ENCODE peak calls at places on chromosomes 2 and 18, in five cellular contexts. P, F, H, K and Z are unnamed samples.

GRCh38 chr18:25898965-25899364 is 191.4 kb downstream of the SS18 start:
- DNase-seq in P (no peak), F (no peak), H (no peak), K (no peak), Z (no peak)

GRCh38 chr2:42736598-42737322 is 27.2 kb downstream of the OXER1 start:
- DNase-seq in P (no peak), F (no peak), H (no peak), K (no peak), Z (no peak)

GRCh38 chr18:69674292-69674877 is 273.3 kb downstream of the CD226 start:
- DNase-seq in P (no peak), F (no peak), H (no peak), K (no peak), Z (no peak)

GRCh38 chr18:76553715-76554603 is 58.9 kb upstream of the ZNF516 start:
- DNase-seq in P (no peak), F (no peak), H (peak), K (no peak), Z (no peak)

GRCh38 chr18:68103561-68103960 is 587.0 kb upstream of the DSEL start:
- DNase-seq in P (no peak), F (no peak), H (no peak), K (no peak), Z (no peak)

GRCh38 chr2:189153608-189154007 is 26.0 kb downstream of the COL5A2 start:
- DNase-seq in P (no peak), F (no peak), H (no peak), K (peak), Z (peak)

GRCh38 chr2:195337597-195337996 is 319.4 kb upstream of the SLC39A10 start:
- DNase-seq in P (no peak), F (no peak), H (no peak), K (peak), Z (no peak)

GRCh38 chr18:31631526-31631925 is 39.8 kb downstream of the TTR start:
- DNase-seq in P (no peak), F (no peak), H (no peak), K (no peak), Z (no peak)

GRCh38 chr2:210172219-210172575 is 988 bp upstream of the KANSL1L start:
- DNase-seq in P (no peak), F (no peak), H (no peak), K (no peak), Z (no peak)
- H3K27ac ChIP-seq in P (peak), F (peak), H (peak), K (peak), Z (no peak)

GRCh38 chr2:141942006-141942789 is 188.6 kb downstream of the LRP1B start:
- DNase-seq in P (no peak), F (no peak), H (no peak), K (no peak), Z (no peak)
- TF ChIP-seq CTCF in P (peak), F (no peak), H (no peak), K (peak), Z (peak)

GRCh38 chr2:23669413-23670244 is 257.3 kb downstream of the ATAD2B start:
- DNase-seq in P (no peak), F (no peak), H (peak), K (no peak), Z (no peak)
- H3K27ac ChIP-seq in P (no peak), F (no peak), H (no peak), K (no peak), Z (no peak)

GRCh38 chr2:163687213-163687612 is 48.6 kb downstream of the FIGN start:
- DNase-seq in P (peak), F (no peak), H (no peak), K (no peak), Z (no peak)

GRCh38 chr2:163686289-163686688 is 49.5 kb downstream of the FIGN start:
- DNase-seq in P (no peak), F (no peak), H (no peak), K (no peak), Z (no peak)

GRCh38 chr2:163681765-163682164 is 54.0 kb downstream of the FIGN start:
- DNase-seq in P (no peak), F (no peak), H (no peak), K (peak), Z (no peak)

GRCh38 chr2:163682695-163683094 is 53.1 kb downstream of the FIGN start:
- DNase-seq in P (no peak), F (no peak), H (no peak), K (peak), Z (peak)
- TF ChIP-seq CTCF in P (peak), F (no peak), H (no peak), K (peak), Z (peak)

DNA sequence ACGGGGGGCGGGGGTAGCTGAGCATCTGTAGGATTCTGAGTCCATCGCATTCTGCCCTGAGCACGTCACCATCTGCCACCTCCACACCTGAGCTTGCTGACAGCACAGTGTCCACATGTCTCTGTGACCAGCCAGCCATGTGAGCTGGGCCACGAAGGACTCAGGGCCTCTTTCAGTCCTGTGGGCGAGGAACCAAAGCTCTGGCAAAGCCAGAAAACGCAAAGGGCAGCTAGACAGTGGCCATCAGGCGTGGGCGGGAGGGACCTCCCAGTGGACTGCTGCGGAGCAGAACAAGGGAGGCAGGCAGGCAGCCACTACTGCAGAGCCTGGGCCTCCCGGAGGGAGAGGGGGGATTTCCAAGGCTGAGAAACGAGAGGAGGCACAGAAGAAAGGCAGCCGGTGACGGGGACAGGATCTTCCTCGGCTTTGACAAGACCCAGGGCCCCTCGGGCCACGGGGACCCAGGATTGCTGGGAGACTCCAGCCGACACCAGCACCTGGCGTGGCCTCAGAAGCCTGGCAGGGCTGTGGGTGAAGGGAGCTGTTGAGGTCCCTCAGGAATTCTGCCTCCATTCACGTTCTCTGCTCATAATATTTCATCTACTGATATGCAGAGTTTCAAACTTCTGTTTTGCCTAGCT is 274.5 kb upstream of the SALL3 start:
- DNase-seq in P (no peak), F (no peak), H (no peak), K (no peak), Z (no peak)
- H3K27ac ChIP-seq in P (no peak), F (no peak), H (no peak), K (no peak), Z (no peak)

GRCh38 chr2:33126552-33126951 is 179.8 kb downstream of the LTBP1 start:
- DNase-seq in P (no peak), F (no peak), H (no peak), K (no peak), Z (no peak)
- TF ChIP-seq CTCF in P (peak), F (no peak), H (no peak), K (no peak), Z (peak)